ENCODE peak calls at places on chromosomes 12 and 14, in seven cellular contexts. C is C1 segment of cervical spinal cord; X is AG09309; R is activated CD8-positive, alpha-beta memory T cell treated with anti-CD3 and anti-CD28 coated beads for 4 hours; H is dorsolateral prefrontal cortex; J is SHP77 treated with DMSO at 0.1 percent for 48 hours; M is kidney glomerular epithelial cell. Z is an unnamed sample.

GRCh38 chr14:44771495-44771894 is 190.3 kb downstream of the KLHL28 start:
- DNase-seq in M (no peak), C (no peak), X (no peak), H (no peak), J (no peak), R (no peak), Z (no peak)

GRCh38 chr12:94205738-94206310 is 57.4 kb downstream of the PLXNC1 start:
- DNase-seq in R (no peak), M (no peak), C (no peak), J (no peak), X (no peak), H (no peak), Z (no peak)

GRCh38 chr12:101174576-101174975 is 35.5 kb downstream of the SLC5A8 start:
- DNase-seq in R (no peak), X (no peak), C (no peak), J (no peak), H (no peak), M (no peak), Z (no peak)

GRCh38 chr12:63978519-63978918 is 134.0 kb downstream of the SRGAP1 start:
- DNase-seq in C (no peak), J (no peak), X (peak), H (no peak), M (peak), R (no peak), Z (no peak)

GRCh38 chr12:1890119-1890703 is 28.2 kb downstream of the CACNA2D4 start:
- DNase-seq in R (no peak), X (no peak), C (no peak), H (no peak), J (no peak), M (no peak), Z (no peak)

GRCh38 chr12:25364529-25365339 is 114.0 kb upstream of the KRAS start:
- DNase-seq in C (no peak), X (no peak), H (no peak), R (no peak), M (no peak), J (no peak), Z (peak)

GRCh38 chr14:54935100-54935499 is 32.5 kb upstream of the GCH1 start:
- DNase-seq in R (no peak), X (no peak), M (no peak), J (no peak), H (no peak), C (no peak), Z (no peak)

GRCh38 chr14:73428354-73428824 is 30.0 kb downstream of the NUMB start:
- DNase-seq in H (no peak), X (no peak), R (no peak), J (no peak), C (no peak), M (no peak), Z (no peak)

GRCh38 chr12:126389961-126390360 is 1324.7 kb downstream of the AACS start:
- DNase-seq in R (no peak), X (no peak), M (no peak), J (no peak), H (no peak), C (no peak), Z (no peak)

GRCh38 chr14:100340454-100340813 is 17.3 kb downstream of the SLC25A47 start:
- DNase-seq in H (no peak), J (no peak), R (no peak), M (no peak), C (no peak), X (no peak), Z (peak)

GRCh38 chr14:93007225-93007997 is 84.5 kb downstream of the CHGA start:
- DNase-seq in C (no peak), X (peak), J (no peak), H (peak), R (no peak), M (peak), Z (no peak)

GRCh38 chr12:119202121-119202527 is 23.4 kb downstream of the HSPB8 start:
- DNase-seq in M (no peak), X (no peak), H (no peak), C (no peak), J (no peak), R (no peak), Z (no peak)

GRCh38 chr14:96204151-96205058 is at the start of gene BDKRB2:
- DNase-seq in M (peak), H (peak), X (peak), J (peak), C (no peak), R (no peak), Z (no peak)

GRCh38 chr14:99351166-99352007 is 79.4 kb upstream of the BCL11B start:
- DNase-seq in J (no peak), R (no peak), H (no peak), X (no peak), M (no peak), C (no peak), Z (no peak)

GRCh38 chr14:71021347-71022014 is 114.2 kb downstream of the PCNX1 start:
- DNase-seq in R (no peak), J (no peak), M (peak), C (no peak), X (peak), H (no peak), Z (no peak)

GRCh38 chr14:89544636-89545301 is 127.7 kb upstream of the FOXN3 start:
- DNase-seq in J (no peak), H (no peak), M (no peak), X (no peak), C (no peak), R (no peak), Z (no peak)

GRCh38 chr12:14756331-14757143 is 46.7 kb downstream of the WBP11 start:
- DNase-seq in C (no peak), H (no peak), M (no peak), J (no peak), X (no peak), R (no peak), Z (no peak)

GRCh38 chr12:45473636-45474035 is 255.9 kb upstream of the ARID2 start:
- DNase-seq in H (no peak), R (no peak), M (no peak), X (no peak), C (no peak), J (no peak), Z (no peak)

GRCh38 chr14:53924754-53925153 is 31.9 kb downstream of the BMP4 start:
- DNase-seq in H (no peak), J (no peak), C (no peak), R (no peak), M (peak), X (peak), Z (no peak)

GRCh38 chr14:37968664-37969225 is 239.0 kb upstream of the SSTR1 start:
- DNase-seq in X (no peak), C (no peak), H (no peak), M (no peak), R (no peak), J (no peak), Z (no peak)